ENCODE peak calls at places on chromosomes 12 and 14, in nine cellular contexts. F, V, L, H, D, Y, T, Z and Q are unnamed samples.

GRCh38 chr14:105060751-105061427 is 4.3 kb downstream of the GPR132 start:
- DNase-seq in F (peak), V (no peak), L (no peak), H (no peak), D (no peak), Y (no peak), T (no peak), Z (peak), Q (no peak)

GRCh38 chr14:94101748-94102147 is 8.8 kb upstream of the IFI27 start:
- DNase-seq in F (no peak), V (no peak), L (no peak), H (no peak), D (no peak), Y (no peak), T (no peak), Z (no peak), Q (no peak)

GRCh38 chr12:12349711-12350665 is at the start of gene MANSC1:
- DNase-seq in F (peak), V (no peak), L (peak), H (no peak), D (peak), Y (peak), T (peak), Z (peak), Q (peak)

GRCh38 chr12:53938276-53939140 is at the start of gene HOXC13:
- DNase-seq in F (peak), V (no peak), L (peak), H (no peak), D (peak), Y (peak), T (peak), Z (peak), Q (peak)

GRCh38 chr14:39426605-39427004 is 5.6 kb downstream of the FBXO33 start:
- DNase-seq in F (no peak), V (no peak), L (no peak), H (no peak), D (no peak), Y (peak), T (no peak), Z (no peak), Q (peak)

GRCh38 chr14:72801841-72802587 is 91.9 kb downstream of the DPF3 start:
- DNase-seq in F (no peak), V (no peak), L (no peak), H (no peak), D (no peak), Y (no peak), T (peak), Z (no peak), Q (no peak)

GRCh38 chr14:100096656-100097055 is 31.4 kb downstream of the EVL start:
- DNase-seq in F (no peak), V (no peak), L (no peak), H (no peak), D (no peak), Y (peak), T (no peak), Z (no peak), Q (no peak)

GRCh38 chr12:18886962-18887361 is 149.0 kb downstream of the CAPZA3 start:
- DNase-seq in F (no peak), V (no peak), L (no peak), H (no peak), D (no peak), Y (peak), T (no peak), Z (no peak), Q (no peak)

GRCh38 chr12:110794623-110795280 is 52.0 kb upstream of the CCDC63 start:
- DNase-seq in F (no peak), V (no peak), L (no peak), H (no peak), D (no peak), Y (peak), T (no peak), Z (no peak), Q (no peak)